ENCODE peak calls at places on chromosomes 11 and 22, in seven cellular contexts. E, Z, R, X, S, N and P are unnamed samples.
A peak's percentile ranks its signal among the peaks of the same experiment; 100 is the strongest.

GRCh38 chr22:44259366-44260215 is 53.2 kb downstream of the SHISAL1 start:
- DNase-seq in E (no peak), Z (no peak), R (no peak), X (no peak), S (no peak), N (no peak), P (no peak)

GRCh38 chr22:44758354-44758969 is 6.1 kb downstream of the ARHGAP8 start:
- DNase-seq in E (peak; percentile 48), Z (peak; percentile 39), R (no peak), X (peak; percentile 74), S (no peak), N (no peak), P (peak; percentile 70)

GRCh38 chr11:119805663-119806062 is 76.7 kb upstream of the NECTIN1 start:
- DNase-seq in E (no peak), Z (no peak), R (peak; percentile 18), X (no peak), S (no peak), N (no peak), P (no peak)

GRCh38 chr11:105265859-105266258 is 126.3 kb upstream of the CARD18 start:
- DNase-seq in E (peak; percentile 55), Z (peak; percentile 25), R (no peak), X (peak; percentile 48), S (no peak), N (no peak), P (peak; percentile 49)

GRCh38 chr11:119680899-119681370 is 48.1 kb downstream of the NECTIN1 start:
- DNase-seq in E (peak; percentile 31), Z (peak; percentile 13), R (no peak), X (peak; percentile 7), S (no peak), N (no peak), P (peak; percentile 46)

GRCh38 chr11:122633219-122633829 is 22.2 kb upstream of the UBASH3B start:
- DNase-seq in E (peak; percentile 78), Z (peak; percentile 68), R (no peak), X (peak; percentile 69), S (peak; percentile 73), N (no peak), P (peak; percentile 78)

GRCh38 chr11:88666364-88666763 is 328.8 kb upstream of the CTSC start:
- DNase-seq in E (no peak), Z (no peak), R (no peak), X (no peak), S (no peak), N (no peak), P (no peak)

GRCh38 chr11:92227954-92228935 is 3.6 kb downstream of the FAT3 start:
- DNase-seq in E (no peak), Z (peak; percentile 45), R (no peak), X (no peak), S (peak; percentile 13), N (no peak), P (no peak)

GRCh38 chr11:66720223-66720898 is 8.7 kb downstream of the SPTBN2 start:
- DNase-seq in E (peak; percentile 25), Z (peak; percentile 6), R (peak; percentile 67), X (peak; percentile 56), S (peak; percentile 79), N (no peak), P (no peak)

GRCh38 chr11:79087957-79088318 is 352.9 kb downstream of the TENM4 start:
- DNase-seq in E (peak; percentile 30), Z (peak; percentile 12), R (no peak), X (no peak), S (no peak), N (no peak), P (peak; percentile 23)
- TF ChIP-seq CTCF in E (no peak), Z (peak; percentile 7), R (no peak), X (peak; percentile 20), S (no peak), N (no peak), P (peak; percentile 17)

GRCh38 chr11:75311858-75312288 is 39.6 kb downstream of the ARRB1 start:
- DNase-seq in E (peak; percentile 74), Z (peak; percentile 24), R (no peak), X (peak; percentile 17), S (no peak), N (no peak), P (peak; percentile 80)
- H3K4me3 ChIP-seq in E (peak overlapping the region; percentile 19), Z (peak overlapping the region; percentile 22), R (peak overlapping the region; percentile 27), X (no peak overlapping the region), S (no peak overlapping the region), N (peak overlapping the region; percentile 1), P (peak overlapping the region; percentile 68)

GRCh38 chr11:61659413-61660196 is 20.6 kb upstream of the DAGLA start:
- DNase-seq in E (peak; percentile 11), Z (no peak), R (no peak), X (no peak), S (no peak), N (no peak), P (no peak)
- TF ChIP-seq CTCF in E (no peak), Z (no peak), R (no peak), X (no peak), S (peak; percentile 32), N (no peak), P (no peak)

DNA sequence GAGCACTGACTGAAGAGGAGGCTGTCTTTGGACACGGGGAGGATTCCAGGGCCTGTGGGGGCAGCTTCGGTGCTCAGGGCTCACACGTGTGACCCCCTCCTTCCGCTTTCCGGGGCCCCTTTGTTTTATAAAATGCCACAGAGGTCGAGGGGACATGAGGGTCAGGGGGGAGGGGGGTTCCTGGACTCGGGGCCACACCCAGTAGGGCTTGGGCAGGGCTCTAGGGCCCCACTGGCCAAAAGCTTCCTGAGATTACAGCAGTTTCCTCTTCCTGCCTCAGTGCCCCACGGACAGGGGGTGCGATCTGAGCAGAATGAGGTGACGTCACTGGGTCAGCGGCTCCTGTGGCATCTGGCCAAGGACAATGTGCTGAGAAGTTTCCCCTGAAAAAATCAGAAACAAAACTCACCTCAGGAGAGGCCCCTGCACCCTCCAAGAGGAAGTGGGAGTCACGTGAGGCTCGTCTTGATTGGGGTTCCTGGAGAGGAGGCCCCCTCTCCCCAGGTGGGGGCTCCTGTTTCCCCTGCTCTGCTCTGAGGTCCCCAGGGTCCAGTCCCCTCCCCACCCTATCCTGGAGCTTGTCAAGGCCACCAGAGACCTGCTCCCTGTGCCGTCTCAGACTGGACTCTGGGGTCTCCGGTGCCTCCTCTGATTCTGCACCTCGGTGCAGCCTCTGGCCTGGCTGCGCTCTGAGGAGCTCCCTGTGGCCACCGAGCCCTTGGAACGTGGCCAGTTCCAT is 6.4 kb upstream of the IFITM3 start:
- DNase-seq in E (peak; percentile 94), Z (no peak), R (peak; percentile 88), X (peak; percentile 42), S (no peak), N (peak; percentile 90), P (peak; percentile 58)
- H3K4me3 ChIP-seq in E (peak overlapping the region; percentile 30), Z (no peak overlapping the region), R (peak overlapping the region; percentile 28), X (no peak overlapping the region), S (no peak overlapping the region), N (no peak overlapping the region), P (no peak overlapping the region)

DNA sequence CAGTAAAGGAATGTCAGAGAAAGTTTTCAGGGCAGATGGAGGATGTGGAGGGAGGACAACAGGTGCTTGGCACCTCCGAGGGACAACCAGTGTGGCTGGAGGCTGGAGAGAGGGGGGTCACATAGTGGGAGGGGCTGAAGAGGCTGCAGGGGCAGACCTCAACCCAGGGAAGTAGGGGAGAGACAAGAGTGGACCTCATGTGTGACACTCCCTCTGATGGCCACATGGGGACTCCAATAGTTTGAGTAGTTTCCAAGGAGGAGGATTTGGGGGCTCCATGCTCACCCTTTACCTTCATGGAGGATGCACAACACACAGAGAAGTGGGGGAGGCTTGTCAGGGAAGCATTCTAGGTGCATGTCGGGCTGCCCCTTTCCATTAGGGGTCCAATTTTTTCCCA is 35.1 kb upstream of the ASPHD2 start:
- DNase-seq in E (no peak), Z (no peak), R (no peak), X (no peak), S (no peak), N (no peak), P (no peak)
- TF ChIP-seq CTCF in E (peak; percentile 10), Z (no peak), R (no peak), X (no peak), S (peak; percentile 22), N (no peak), P (peak; percentile 1)